ENCODE peak calls at places on chromosome 4, in five cellular contexts. N is heart right ventricle; W is CD4-positive, CD25-positive, alpha-beta regulatory T cell; V is GM20000; S is HTR-8/SVneo. K is an unnamed sample.

GRCh38 chr4:124212835-124213640 is 499.5 kb downstream of the ANKRD50 start:
- DNase-seq in N (peak), V (no peak), S (no peak), W (no peak), K (no peak)

GRCh38 chr4:180840142-180840541 is 1403.1 kb upstream of the TENM3 start:
- DNase-seq in V (no peak), S (no peak), N (no peak), W (no peak), K (no peak)

GRCh38 chr4:165682621-165683020 is 190.4 kb upstream of the TLL1 start:
- DNase-seq in V (no peak), W (no peak), N (no peak), S (no peak), K (no peak)

GRCh38 chr4:74886490-74886889 is 46.4 kb upstream of the PARM1 start:
- DNase-seq in N (no peak), S (peak), V (no peak), W (no peak), K (no peak)

GRCh38 chr4:140343303-140343702 is 30.1 kb upstream of the SCOC start:
- DNase-seq in V (no peak), N (peak), S (no peak), W (no peak), K (peak)

GRCh38 chr4:141158219-141158618 is 24.9 kb upstream of the RNF150 start:
- DNase-seq in V (peak), N (no peak), S (peak), W (no peak), K (no peak)

GRCh38 chr4:82753725-82754410 is 44.7 kb downstream of the SCD5 start:
- DNase-seq in N (peak), W (no peak), S (no peak), V (no peak), K (no peak)

GRCh38 chr4:107721436-107722090 is 1.5 kb upstream of the PAPSS1 start:
- DNase-seq in W (peak), S (no peak), N (no peak), V (peak), K (no peak)

GRCh38 chr4:5024673-5025072 is 5.4 kb upstream of the CYTL1 start:
- DNase-seq in V (no peak), S (no peak), W (no peak), N (no peak), K (no peak)

K was measured in lung.